ENCODE peak calls at places on chromosomes 16 and 17, in nine cellular contexts. One of them, this sample, is unnamed.

GRCh38 chr16:75256059-75256870 is 4.8 kb upstream of the BCAR1 start:
- DNase-seq in coronary artery: peak; percentile 87
- DNase-seq in bronchial epithelial cell: no peak
- DNase-seq in tibial artery: peak; percentile 87
- DNase-seq in body of pancreas: peak; percentile 42
- DNase-seq in RWPE1: no peak
- DNase-seq in ascending aorta: peak; percentile 86
- DNase-seq in lung: no peak
- DNase-seq in pancreas: peak; percentile 47
- DNase-seq in this sample: no peak

GRCh38 chr16:29993191-29993902 is 2.1 kb downstream of the HIRIP3 start:
- DNase-seq in bronchial epithelial cell: no peak
- DNase-seq in RWPE1: no peak
- DNase-seq in pancreas: peak; percentile 38
- DNase-seq in ascending aorta: no peak
- DNase-seq in body of pancreas: no peak
- DNase-seq in tibial artery: no peak
- DNase-seq in coronary artery: no peak
- DNase-seq in lung: no peak
- DNase-seq in this sample: no peak

GRCh38 chr17:40352044-40352778 is 12.3 kb downstream of the GJD3 start:
- DNase-seq in bronchial epithelial cell: no peak
- DNase-seq in tibial artery: peak; percentile 52
- DNase-seq in pancreas: no peak
- DNase-seq in ascending aorta: no peak
- DNase-seq in coronary artery: no peak
- DNase-seq in body of pancreas: no peak
- DNase-seq in lung: no peak
- DNase-seq in RWPE1: no peak
- DNase-seq in this sample: no peak

GRCh38 chr17:49700956-49701355 is 6.8 kb downstream of the SLC35B1 start:
- DNase-seq in bronchial epithelial cell: no peak
- DNase-seq in ascending aorta: no peak
- DNase-seq in lung: no peak
- DNase-seq in body of pancreas: no peak
- DNase-seq in tibial artery: no peak
- DNase-seq in coronary artery: no peak
- DNase-seq in RWPE1: no peak
- DNase-seq in pancreas: no peak
- DNase-seq in this sample: no peak

GRCh38 chr16:20937736-20938135 is 37.2 kb downstream of the LYRM1 start:
- DNase-seq in lung: no peak
- DNase-seq in coronary artery: no peak
- DNase-seq in tibial artery: no peak
- DNase-seq in bronchial epithelial cell: no peak
- DNase-seq in body of pancreas: no peak
- DNase-seq in RWPE1: no peak
- DNase-seq in pancreas: no peak
- DNase-seq in ascending aorta: no peak
- DNase-seq in this sample: no peak

GRCh38 chr17:70976447-70976846 is 807.1 kb downstream of the KCNJ2 start:
- DNase-seq in RWPE1: no peak
- DNase-seq in body of pancreas: no peak
- DNase-seq in ascending aorta: no peak
- DNase-seq in coronary artery: no peak
- DNase-seq in bronchial epithelial cell: no peak
- DNase-seq in pancreas: no peak
- DNase-seq in tibial artery: no peak
- DNase-seq in lung: no peak
- DNase-seq in this sample: no peak

GRCh38 chr16:31489616-31490584 is 7.0 kb downstream of the SLC5A2 start:
- DNase-seq in pancreas: no peak
- DNase-seq in lung: no peak
- DNase-seq in coronary artery: no peak
- DNase-seq in bronchial epithelial cell: no peak
- DNase-seq in body of pancreas: no peak
- DNase-seq in ascending aorta: no peak
- DNase-seq in tibial artery: no peak
- DNase-seq in RWPE1: no peak
- DNase-seq in this sample: no peak

GRCh38 chr16:55624696-55625095 is 31.1 kb upstream of the SLC6A2 start:
- DNase-seq in bronchial epithelial cell: no peak
- DNase-seq in ascending aorta: no peak
- DNase-seq in body of pancreas: no peak
- DNase-seq in coronary artery: no peak
- DNase-seq in tibial artery: no peak
- DNase-seq in lung: no peak
- DNase-seq in pancreas: no peak
- DNase-seq in RWPE1: no peak
- DNase-seq in this sample: no peak

GRCh38 chr17:47989700-47990099 is 18.8 kb downstream of the CDK5RAP3 start:
- DNase-seq in bronchial epithelial cell: no peak
- DNase-seq in pancreas: no peak
- DNase-seq in coronary artery: no peak
- DNase-seq in lung: no peak
- DNase-seq in body of pancreas: no peak
- DNase-seq in ascending aorta: no peak
- DNase-seq in RWPE1: no peak
- DNase-seq in tibial artery: no peak
- DNase-seq in this sample: no peak

GRCh38 chr16:1123525-1124230 is 27.6 kb upstream of the C1QTNF8 start:
- DNase-seq in RWPE1: no peak
- DNase-seq in ascending aorta: no peak
- DNase-seq in bronchial epithelial cell: no peak
- DNase-seq in body of pancreas: no peak
- DNase-seq in coronary artery: no peak
- DNase-seq in lung: no peak
- DNase-seq in pancreas: no peak
- DNase-seq in tibial artery: no peak
- DNase-seq in this sample: no peak

GRCh38 chr16:1122031-1122765 is 26.2 kb upstream of the C1QTNF8 start:
- DNase-seq in bronchial epithelial cell: no peak
- DNase-seq in body of pancreas: no peak
- DNase-seq in pancreas: no peak
- DNase-seq in lung: no peak
- DNase-seq in RWPE1: no peak
- DNase-seq in tibial artery: no peak
- DNase-seq in ascending aorta: no peak
- DNase-seq in coronary artery: no peak
- DNase-seq in this sample: no peak

GRCh38 chr16:1121009-1121408 is 25.0 kb upstream of the C1QTNF8 start:
- DNase-seq in tibial artery: no peak
- DNase-seq in lung: no peak
- DNase-seq in pancreas: no peak
- DNase-seq in body of pancreas: no peak
- DNase-seq in ascending aorta: no peak
- DNase-seq in coronary artery: no peak
- DNase-seq in RWPE1: no peak
- DNase-seq in bronchial epithelial cell: no peak
- DNase-seq in this sample: no peak

GRCh38 chr16:1119766-1120611 is 23.9 kb upstream of the C1QTNF8 start:
- DNase-seq in tibial artery: no peak
- DNase-seq in ascending aorta: no peak
- DNase-seq in bronchial epithelial cell: no peak
- DNase-seq in body of pancreas: no peak
- DNase-seq in RWPE1: no peak
- DNase-seq in lung: no peak
- DNase-seq in pancreas: no peak
- DNase-seq in coronary artery: no peak
- DNase-seq in this sample: no peak

GRCh38 chr16:1121601-1122000 is 25.6 kb upstream of the C1QTNF8 start:
- DNase-seq in ascending aorta: no peak
- DNase-seq in coronary artery: no peak
- DNase-seq in tibial artery: no peak
- DNase-seq in pancreas: no peak
- DNase-seq in lung: no peak
- DNase-seq in bronchial epithelial cell: no peak
- DNase-seq in body of pancreas: no peak
- DNase-seq in RWPE1: no peak
- DNase-seq in this sample: no peak
- TF ChIP-seq CTCF in ascending aorta: no peak
- TF ChIP-seq CTCF in coronary artery: no peak
- TF ChIP-seq CTCF in tibial artery: no peak
- TF ChIP-seq CTCF in pancreas: no peak
- TF ChIP-seq CTCF in lung: no peak
- TF ChIP-seq CTCF in bronchial epithelial cell: no peak
- TF ChIP-seq CTCF in body of pancreas: no peak
- TF ChIP-seq CTCF in RWPE1: no peak
- TF ChIP-seq CTCF in this sample: no peak

GRCh38 chr16:27364493-27365141 is 37.4 kb upstream of the IL21R start:
- DNase-seq in RWPE1: peak; percentile 57
- DNase-seq in tibial artery: no peak
- DNase-seq in bronchial epithelial cell: peak; percentile 86
- DNase-seq in coronary artery: no peak
- DNase-seq in body of pancreas: peak; percentile 82
- DNase-seq in ascending aorta: no peak
- DNase-seq in pancreas: peak; percentile 63
- DNase-seq in lung: peak; percentile 52
- DNase-seq in this sample: no peak

GRCh38 chr16:27363797-27364196 is 38.2 kb upstream of the IL21R start:
- DNase-seq in tibial artery: peak; percentile 76
- DNase-seq in coronary artery: no peak
- DNase-seq in ascending aorta: no peak
- DNase-seq in RWPE1: no peak
- DNase-seq in pancreas: peak; percentile 82
- DNase-seq in bronchial epithelial cell: peak; percentile 63
- DNase-seq in body of pancreas: peak; percentile 65
- DNase-seq in lung: peak; percentile 79
- DNase-seq in this sample: no peak

GRCh38 chr16:27362570-27363245 is 39.3 kb upstream of the IL21R start:
- DNase-seq in ascending aorta: no peak
- DNase-seq in body of pancreas: no peak
- DNase-seq in coronary artery: no peak
- DNase-seq in RWPE1: no peak
- DNase-seq in lung: no peak
- DNase-seq in bronchial epithelial cell: peak; percentile 13
- DNase-seq in pancreas: no peak
- DNase-seq in tibial artery: no peak
- DNase-seq in this sample: no peak

GRCh38 chr16:27361987-27362386 is 40.0 kb upstream of the IL21R start:
- DNase-seq in bronchial epithelial cell: no peak
- DNase-seq in lung: no peak
- DNase-seq in RWPE1: no peak
- DNase-seq in pancreas: no peak
- DNase-seq in ascending aorta: no peak
- DNase-seq in body of pancreas: no peak
- DNase-seq in coronary artery: no peak
- DNase-seq in tibial artery: no peak
- DNase-seq in this sample: no peak

DNA sequence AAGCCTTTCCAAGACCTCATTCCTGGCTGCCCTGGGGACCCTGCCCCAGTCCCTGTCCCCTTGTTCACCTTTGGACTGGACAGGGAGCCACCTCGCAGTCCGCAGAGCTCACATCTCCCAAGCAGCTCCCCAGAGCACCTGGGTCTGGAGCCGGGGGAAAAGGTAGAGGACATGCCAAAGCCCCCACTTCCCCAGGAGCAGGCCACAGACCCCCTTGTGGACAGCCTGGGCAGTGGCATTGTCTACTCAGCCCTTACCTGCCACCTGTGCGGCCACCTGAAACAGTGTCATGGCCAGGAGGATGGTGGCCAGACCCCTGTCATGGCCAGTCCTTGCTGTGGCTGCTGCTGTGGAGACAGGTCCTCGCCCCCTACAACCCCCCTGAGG is 38.7 kb upstream of the IL21R start:
- DNase-seq in body of pancreas: no peak
- DNase-seq in pancreas: no peak
- DNase-seq in ascending aorta: no peak
- DNase-seq in coronary artery: no peak
- DNase-seq in tibial artery: no peak
- DNase-seq in RWPE1: no peak
- DNase-seq in lung: no peak
- DNase-seq in bronchial epithelial cell: no peak
- DNase-seq in this sample: no peak
- TF ChIP-seq CTCF in body of pancreas: no peak
- TF ChIP-seq CTCF in pancreas: no peak
- TF ChIP-seq CTCF in ascending aorta: no peak
- TF ChIP-seq CTCF in coronary artery: no peak
- TF ChIP-seq CTCF in tibial artery: no peak
- TF ChIP-seq CTCF in RWPE1: no peak
- TF ChIP-seq CTCF in lung: no peak
- TF ChIP-seq CTCF in bronchial epithelial cell: peak; percentile 17
- TF ChIP-seq CTCF in this sample: no peak

GRCh38 chr16:59342669-59343068 is 608.6 kb upstream of the GOT2 start:
- DNase-seq in bronchial epithelial cell: no peak
- DNase-seq in coronary artery: no peak
- DNase-seq in tibial artery: no peak
- DNase-seq in body of pancreas: no peak
- DNase-seq in lung: no peak
- DNase-seq in RWPE1: no peak
- DNase-seq in ascending aorta: no peak
- DNase-seq in pancreas: no peak
- DNase-seq in this sample: no peak

GRCh38 chr16:59339871-59340270 is 605.8 kb upstream of the GOT2 start:
- DNase-seq in lung: no peak
- DNase-seq in coronary artery: no peak
- DNase-seq in body of pancreas: no peak
- DNase-seq in RWPE1: no peak
- DNase-seq in pancreas: no peak
- DNase-seq in tibial artery: no peak
- DNase-seq in bronchial epithelial cell: no peak
- DNase-seq in ascending aorta: no peak
- DNase-seq in this sample: no peak

GRCh38 chr16:59341368-59341767 is 607.3 kb upstream of the GOT2 start:
- DNase-seq in body of pancreas: no peak
- DNase-seq in pancreas: no peak
- DNase-seq in coronary artery: no peak
- DNase-seq in tibial artery: no peak
- DNase-seq in ascending aorta: no peak
- DNase-seq in bronchial epithelial cell: no peak
- DNase-seq in RWPE1: no peak
- DNase-seq in lung: no peak
- DNase-seq in this sample: no peak
- TF ChIP-seq CTCF in body of pancreas: no peak
- TF ChIP-seq CTCF in pancreas: no peak
- TF ChIP-seq CTCF in coronary artery: no peak
- TF ChIP-seq CTCF in tibial artery: no peak
- TF ChIP-seq CTCF in ascending aorta: no peak
- TF ChIP-seq CTCF in bronchial epithelial cell: no peak
- TF ChIP-seq CTCF in RWPE1: no peak
- TF ChIP-seq CTCF in lung: no peak
- TF ChIP-seq CTCF in this sample: no peak

DNA sequence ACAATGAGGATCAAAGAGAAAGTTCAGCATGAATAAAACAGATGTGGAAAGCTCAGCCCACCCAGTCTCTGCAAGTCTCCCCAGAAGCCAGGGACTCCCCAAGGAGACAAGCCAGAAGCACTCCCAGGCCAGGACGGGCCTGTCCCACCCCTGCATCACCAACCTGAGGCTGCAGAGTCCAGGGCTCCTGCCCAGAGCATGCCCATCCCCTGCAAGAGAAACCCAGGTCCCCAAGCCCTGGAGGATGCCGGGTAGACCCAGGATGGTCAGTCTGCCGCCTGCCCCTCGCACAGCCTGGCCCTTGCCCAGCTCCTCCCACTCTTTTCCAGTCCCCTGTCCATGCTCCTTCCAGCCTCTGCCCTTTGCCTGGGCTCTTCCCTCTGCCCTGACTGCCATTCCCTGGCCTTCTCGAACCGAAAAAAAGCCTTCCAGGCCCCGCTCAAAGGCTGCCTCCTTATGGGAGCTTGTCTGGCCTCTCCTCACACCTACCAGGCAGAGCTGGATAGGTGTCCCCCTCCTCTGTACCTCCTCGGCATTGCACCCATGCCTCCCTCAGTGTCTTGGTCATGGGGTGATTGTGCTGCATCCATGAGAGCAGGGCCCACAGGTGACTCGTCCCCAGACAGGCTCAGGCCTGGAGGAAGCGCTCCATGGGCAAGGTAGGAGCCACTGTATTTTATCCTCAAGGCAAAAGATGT is 44.8 kb downstream of the BEAN1 start:
- DNase-seq in ascending aorta: peak; percentile 44
- DNase-seq in tibial artery: peak; percentile 23
- DNase-seq in body of pancreas: no peak
- DNase-seq in coronary artery: peak; percentile 53
- DNase-seq in RWPE1: no peak
- DNase-seq in bronchial epithelial cell: peak; percentile 39
- DNase-seq in pancreas: no peak
- DNase-seq in lung: no peak
- DNase-seq in this sample: no peak
- TF ChIP-seq CTCF in ascending aorta: no peak
- TF ChIP-seq CTCF in tibial artery: no peak
- TF ChIP-seq CTCF in body of pancreas: no peak
- TF ChIP-seq CTCF in coronary artery: no peak
- TF ChIP-seq CTCF in RWPE1: no peak
- TF ChIP-seq CTCF in bronchial epithelial cell: no peak
- TF ChIP-seq CTCF in pancreas: no peak
- TF ChIP-seq CTCF in lung: no peak
- TF ChIP-seq CTCF in this sample: no peak